ENCODE peak calls at places on chromosomes 12 and 14, in five cellular contexts. A is CD8-positive, alpha-beta T cell; Q is fibroblast of pulmonary artery; X is WTC11; D is GM12865. T is an unnamed sample.

GRCh38 chr12:34397591-34398365 is 375.5 kb downstream of the ALG10 start:
- DNase-seq in A (no peak), Q (no peak), X (no peak), D (no peak), T (no peak)

GRCh38 chr14:99333841-99334240 is 61.8 kb upstream of the BCL11B start:
- DNase-seq in A (no peak), Q (no peak), X (no peak), D (no peak), T (no peak)

GRCh38 chr12:103854372-103854973 is 13.4 kb upstream of the NT5DC3 start:
- DNase-seq in A (no peak), Q (no peak), X (no peak), D (no peak), T (no peak)

GRCh38 chr12:80892597-80893445 is 44.9 kb downstream of the LIN7A start:
- DNase-seq in A (no peak), Q (no peak), X (no peak), D (peak), T (no peak)

GRCh38 chr12:85872497-85873091 is 1.5 kb upstream of the NTS start:
- DNase-seq in A (no peak), Q (peak), X (no peak), D (peak), T (peak)

GRCh38 chr14:65229431-65230286 is 127.3 kb upstream of the MAX start:
- DNase-seq in A (no peak), Q (peak), X (peak), D (peak), T (no peak)

GRCh38 chr14:102927346-102927877 is 4.9 kb downstream of the AMN start:
- DNase-seq in A (no peak), Q (no peak), X (no peak), D (no peak), T (peak)

GRCh38 chr12:117035287-117035686 is 63.9 kb downstream of the TESC start:
- DNase-seq in A (no peak), Q (no peak), X (no peak), D (no peak), T (no peak)

GRCh38 chr14:65100905-65101541 is 1.3 kb downstream of the MAX start:
- DNase-seq in A (no peak), Q (peak), X (no peak), D (no peak), T (no peak)

GRCh38 chr12:59036973-59037807 is 116.9 kb upstream of the LRIG3 start:
- DNase-seq in A (no peak), Q (peak), X (no peak), D (peak), T (no peak)

GRCh38 chr12:88238406-88238805 is 96.3 kb downstream of the TMTC3 start:
- DNase-seq in A (no peak), Q (no peak), X (no peak), D (no peak), T (no peak)

GRCh38 chr12:114685869-114686268 is 1.9 kb upstream of the TBX3 start:
- DNase-seq in A (no peak), Q (no peak), X (no peak), D (no peak), T (no peak)

GRCh38 chr12:754238-754816 is 1.9 kb downstream of the WNK1 start:
- DNase-seq in A (peak), Q (peak), X (no peak), D (peak), T (peak)

GRCh38 chr12:106302401-106303201 is at the start of gene TCP11L2:
- DNase-seq in A (peak), Q (peak), X (peak), D (peak), T (peak)
- TF ChIP-seq CTCF in A (no peak), Q (no peak), X (no peak), D (no peak), T (no peak)

DNA sequence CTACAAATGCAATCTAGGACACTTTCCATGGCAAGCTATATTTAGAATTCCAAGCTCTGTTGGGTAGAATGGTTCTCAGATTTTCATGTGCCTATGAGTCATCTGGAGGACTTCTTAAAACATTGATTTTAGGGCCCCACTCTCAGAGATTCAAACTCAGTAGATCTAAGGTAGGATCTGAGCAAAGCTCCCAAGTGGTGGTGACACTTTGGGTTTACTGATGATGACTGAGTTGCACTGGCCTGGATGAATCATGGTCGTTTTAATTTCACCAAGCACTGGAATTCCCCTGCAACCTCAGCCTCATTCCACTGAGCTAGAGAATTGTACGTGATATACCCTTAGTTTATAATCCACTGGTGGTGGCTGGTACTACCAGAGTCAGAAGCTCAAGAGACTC is 86.5 kb downstream of the PPM1H start:
- DNase-seq in A (no peak), Q (peak), X (no peak), D (peak), T (peak)
- TF ChIP-seq CTCF in A (no peak), Q (no peak), X (no peak), D (no peak), T (no peak)

GRCh38 chr12:55818140-55818728 is 393 bp downstream of the ORMDL2 start:
- DNase-seq in A (no peak), Q (no peak), X (no peak), D (no peak), T (no peak)
- TF ChIP-seq CTCF in A (no peak), Q (no peak), X (no peak), D (no peak), T (no peak)

GRCh38 chr12:95646781-95647184 is 95.5 kb upstream of the USP44 start:
- DNase-seq in A (no peak), Q (peak), X (no peak), D (no peak), T (no peak)
- TF ChIP-seq CTCF in A (no peak), Q (no peak), X (no peak), D (no peak), T (no peak)

GRCh38 chr14:72879431-72879830 is 14.5 kb downstream of the DPF3 start:
- DNase-seq in A (no peak), Q (no peak), X (no peak), D (no peak), T (no peak)
- TF ChIP-seq CTCF in A (no peak), Q (no peak), X (no peak), D (no peak), T (no peak)

GRCh38 chr14:95348395-95349080 is 28.8 kb upstream of the CLMN start:
- DNase-seq in A (no peak), Q (no peak), X (peak), D (no peak), T (no peak)
- TF ChIP-seq CTCF in A (no peak), Q (no peak), X (no peak), D (no peak), T (no peak)

GRCh38 chr12:125568306-125568705 is 503.1 kb downstream of the AACS start:
- DNase-seq in A (no peak), Q (no peak), X (no peak), D (no peak), T (no peak)

GRCh38 chr12:125564753-125565152 is 499.5 kb downstream of the AACS start:
- DNase-seq in A (no peak), Q (no peak), X (no peak), D (no peak), T (no peak)
- TF ChIP-seq CTCF in A (no peak), Q (no peak), X (no peak), D (no peak), T (no peak)

DNA sequence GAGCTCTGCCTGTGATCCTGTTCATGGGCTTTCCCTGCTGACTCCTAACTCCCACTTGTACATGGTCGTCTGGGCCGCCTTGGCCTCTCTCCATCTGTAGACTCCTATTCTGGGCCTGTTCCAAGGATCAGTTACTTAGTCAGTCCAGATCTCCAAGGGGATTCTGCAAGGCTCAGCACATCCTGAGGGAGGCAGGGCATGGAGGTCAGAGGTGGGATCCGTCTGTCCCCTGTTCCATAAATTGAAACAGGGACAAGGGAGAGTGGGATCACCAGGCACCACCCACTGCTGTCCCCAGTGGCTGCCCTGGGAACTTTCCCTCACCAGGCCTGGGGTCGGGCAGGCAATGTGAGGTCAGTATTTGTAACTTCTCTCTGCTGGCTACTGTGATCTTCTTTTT is 43.5 kb downstream of the KCTD10 start:
- DNase-seq in A (no peak), Q (no peak), X (peak), D (no peak), T (no peak)
- TF ChIP-seq CTCF in A (no peak), Q (peak), X (peak), D (peak), T (peak)

DNA sequence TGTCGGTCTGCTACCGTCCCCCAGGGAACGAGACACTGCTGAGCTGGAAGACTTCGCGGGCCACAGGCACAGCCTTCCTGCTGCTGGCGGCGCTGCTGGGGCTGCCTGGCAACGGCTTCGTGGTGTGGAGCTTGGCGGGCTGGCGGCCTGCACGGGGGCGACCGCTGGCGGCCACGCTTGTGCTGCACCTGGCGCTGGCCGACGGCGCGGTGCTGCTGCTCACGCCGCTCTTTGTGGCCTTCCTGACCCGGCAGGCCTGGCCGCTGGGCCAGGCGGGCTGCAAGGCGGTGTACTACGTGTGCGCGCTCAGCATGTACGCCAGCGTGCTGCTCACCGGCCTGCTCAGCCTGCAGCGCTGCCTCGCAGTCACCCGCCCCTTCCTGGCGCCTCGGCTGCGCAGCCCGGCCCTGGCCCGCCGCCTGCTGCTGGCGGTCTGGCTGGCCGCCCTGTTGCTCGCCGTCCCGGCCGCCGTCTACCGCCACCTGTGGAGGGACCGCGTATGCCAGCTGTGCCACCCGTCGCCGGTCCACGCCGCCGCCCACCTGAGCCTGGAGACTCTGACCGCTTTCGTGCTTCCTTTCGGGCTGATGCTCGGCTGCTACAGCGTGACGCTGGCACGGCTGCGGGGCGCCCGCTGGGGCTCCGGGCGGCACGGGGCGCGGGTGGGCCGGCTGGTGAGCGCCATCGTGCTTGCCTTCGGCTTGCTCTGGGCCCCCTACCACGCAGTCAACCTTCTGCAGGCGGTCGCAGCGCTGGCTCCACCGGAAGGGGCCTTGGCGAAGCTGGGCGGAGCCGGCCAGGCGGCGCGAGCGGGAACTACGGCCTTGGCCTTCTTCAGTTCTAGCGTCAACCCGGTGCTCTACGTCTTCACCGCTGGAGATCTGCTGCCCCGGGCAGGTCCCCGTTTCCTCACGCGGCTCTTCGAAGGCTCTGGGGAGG is at the start of gene LTB4R:
- DNase-seq in A (peak), Q (peak), X (peak), D (peak), T (no peak)
- TF ChIP-seq CTCF in A (no peak), Q (no peak), X (no peak), D (peak), T (no peak)

GRCh38 chr14:75229923-75230792 is 48.5 kb upstream of the FOS start:
- DNase-seq in A (peak), Q (peak), X (no peak), D (peak), T (peak)
- TF ChIP-seq CTCF in A (peak), Q (peak), X (no peak), D (peak), T (peak)

T was measured in PC-3.